ENCODE peak calls at places on chromosomes 4 and X, in seven cellular contexts. One of them, this sample, is unnamed.

GRCh38 chr4:130576218-130576617 is 1480.3 kb downstream of the C4orf33 start:
- DNase-seq in T-helper 2 cell: no peak
- DNase-seq in glutamatergic neuron: no peak
- DNase-seq in CD8-positive, alpha-beta memory T cell: no peak
- DNase-seq in DMS 273 treated with DMSO at 0.1 percent for 48 hours: peak
- DNase-seq in pons: no peak
- DNase-seq in B cell: no peak
- DNase-seq in this sample: no peak

GRCh38 chr4:75370582-75370981 is 143.6 kb downstream of the RCHY1 start:
- DNase-seq in CD8-positive, alpha-beta memory T cell: no peak
- DNase-seq in T-helper 2 cell: no peak
- DNase-seq in B cell: no peak
- DNase-seq in pons: no peak
- DNase-seq in DMS 273 treated with DMSO at 0.1 percent for 48 hours: no peak
- DNase-seq in glutamatergic neuron: no peak
- DNase-seq in this sample: no peak

GRCh38 chr4:61320154-61320553 is 120.0 kb downstream of the ADGRL3 start:
- DNase-seq in glutamatergic neuron: no peak
- DNase-seq in pons: no peak
- DNase-seq in T-helper 2 cell: no peak
- DNase-seq in CD8-positive, alpha-beta memory T cell: no peak
- DNase-seq in B cell: no peak
- DNase-seq in DMS 273 treated with DMSO at 0.1 percent for 48 hours: no peak
- DNase-seq in this sample: no peak

GRCh38 chr4:46462746-46463145 is 72.8 kb upstream of the GABRA2 start:
- DNase-seq in CD8-positive, alpha-beta memory T cell: no peak
- DNase-seq in pons: no peak
- DNase-seq in DMS 273 treated with DMSO at 0.1 percent for 48 hours: no peak
- DNase-seq in B cell: no peak
- DNase-seq in glutamatergic neuron: no peak
- DNase-seq in T-helper 2 cell: no peak
- DNase-seq in this sample: no peak

GRCh38 chr4:76990288-76991080 is 40.9 kb downstream of the SEPTIN11 start:
- DNase-seq in T-helper 2 cell: no peak
- DNase-seq in CD8-positive, alpha-beta memory T cell: no peak
- DNase-seq in glutamatergic neuron: no peak
- DNase-seq in B cell: no peak
- DNase-seq in DMS 273 treated with DMSO at 0.1 percent for 48 hours: no peak
- DNase-seq in pons: no peak
- DNase-seq in this sample: peak

GRCh38 chr4:84324850-84325249 is 174.2 kb downstream of the NKX6-1 start:
- DNase-seq in B cell: no peak
- DNase-seq in T-helper 2 cell: no peak
- DNase-seq in glutamatergic neuron: peak
- DNase-seq in CD8-positive, alpha-beta memory T cell: no peak
- DNase-seq in pons: peak
- DNase-seq in DMS 273 treated with DMSO at 0.1 percent for 48 hours: no peak
- DNase-seq in this sample: no peak

GRCh38 chrX:54182194-54182863 is 725 bp downstream of the FAM120C start:
- DNase-seq in glutamatergic neuron: peak
- DNase-seq in pons: peak
- DNase-seq in T-helper 2 cell: peak
- DNase-seq in CD8-positive, alpha-beta memory T cell: peak
- DNase-seq in B cell: peak
- DNase-seq in DMS 273 treated with DMSO at 0.1 percent for 48 hours: peak
- DNase-seq in this sample: no peak

GRCh38 chrX:40107291-40108083 is 9.7 kb upstream of the BCOR start:
- DNase-seq in glutamatergic neuron: peak
- DNase-seq in T-helper 2 cell: peak
- DNase-seq in pons: no peak
- DNase-seq in B cell: peak
- DNase-seq in DMS 273 treated with DMSO at 0.1 percent for 48 hours: no peak
- DNase-seq in CD8-positive, alpha-beta memory T cell: no peak
- DNase-seq in this sample: no peak

GRCh38 chr4:26719954-26720552 is 136.2 kb downstream of the TBC1D19 start:
- DNase-seq in CD8-positive, alpha-beta memory T cell: no peak
- DNase-seq in pons: peak
- DNase-seq in glutamatergic neuron: no peak
- DNase-seq in DMS 273 treated with DMSO at 0.1 percent for 48 hours: no peak
- DNase-seq in T-helper 2 cell: no peak
- DNase-seq in B cell: no peak
- DNase-seq in this sample: no peak

GRCh38 chr4:138595731-138596465 is 353.7 kb upstream of the SLC7A11 start:
- DNase-seq in glutamatergic neuron: no peak
- DNase-seq in DMS 273 treated with DMSO at 0.1 percent for 48 hours: no peak
- DNase-seq in T-helper 2 cell: no peak
- DNase-seq in B cell: no peak
- DNase-seq in pons: peak
- DNase-seq in CD8-positive, alpha-beta memory T cell: no peak
- DNase-seq in this sample: peak